ENCODE peak calls at places on chromosomes 16 and 17, in five cellular contexts. One of them, this sample, is unnamed.

GRCh38 chr16:57999971-58000705 is at the start of gene ZNF319:
- DNase-seq in GDM1: no peak
- DNase-seq in germinal center: no peak
- DNase-seq in choroid plexus epithelial cell: no peak
- DNase-seq in KG1: no peak
- DNase-seq in this sample: peak

GRCh38 chr17:47989700-47990099 is 18.8 kb downstream of the CDK5RAP3 start:
- DNase-seq in germinal center: no peak
- DNase-seq in GDM1: no peak
- DNase-seq in KG1: no peak
- DNase-seq in choroid plexus epithelial cell: no peak
- DNase-seq in this sample: no peak

GRCh38 chr17:65005858-65006257 is 50.7 kb downstream of the GNA13 start:
- DNase-seq in GDM1: no peak
- DNase-seq in KG1: no peak
- DNase-seq in choroid plexus epithelial cell: no peak
- DNase-seq in germinal center: no peak
- DNase-seq in this sample: no peak

GRCh38 chr16:53695070-53695469 is 8.6 kb downstream of the RPGRIP1L start:
- DNase-seq in choroid plexus epithelial cell: peak
- DNase-seq in KG1: no peak
- DNase-seq in GDM1: no peak
- DNase-seq in germinal center: no peak
- DNase-seq in this sample: no peak

GRCh38 chr17:64387145-64387473 is 3.6 kb downstream of the PECAM1 start:
- DNase-seq in GDM1: no peak
- DNase-seq in choroid plexus epithelial cell: no peak
- DNase-seq in germinal center: no peak
- DNase-seq in KG1: no peak
- DNase-seq in this sample: peak

GRCh38 chr17:32536736-32537646 is 50.2 kb downstream of the CDK5R1 start:
- DNase-seq in choroid plexus epithelial cell: peak
- DNase-seq in GDM1: no peak
- DNase-seq in germinal center: no peak
- DNase-seq in KG1: no peak
- DNase-seq in this sample: no peak

GRCh38 chr17:7352910-7353635 is 1.1 kb downstream of the KCTD11 start:
- DNase-seq in choroid plexus epithelial cell: no peak
- DNase-seq in GDM1: no peak
- DNase-seq in germinal center: no peak
- DNase-seq in KG1: no peak
- DNase-seq in this sample: no peak

GRCh38 chr17:28406478-28406824 is 439 bp upstream of the SLC46A1 start:
- DNase-seq in choroid plexus epithelial cell: peak
- DNase-seq in KG1: no peak
- DNase-seq in GDM1: no peak
- DNase-seq in germinal center: no peak
- DNase-seq in this sample: no peak

GRCh38 chr16:3266873-3267537 is 10.6 kb upstream of the MEFV start:
- DNase-seq in germinal center: peak
- DNase-seq in KG1: no peak
- DNase-seq in GDM1: no peak
- DNase-seq in choroid plexus epithelial cell: peak
- DNase-seq in this sample: no peak

GRCh38 chr16:85006639-85007038 is 4.7 kb downstream of the ZDHHC7 start:
- DNase-seq in KG1: no peak
- DNase-seq in germinal center: no peak
- DNase-seq in GDM1: no peak
- DNase-seq in choroid plexus epithelial cell: no peak
- DNase-seq in this sample: no peak

GRCh38 chr17:81254955-81255717 is 16.0 kb downstream of the NDUFAF8 start:
- DNase-seq in GDM1: no peak
- DNase-seq in choroid plexus epithelial cell: peak
- DNase-seq in germinal center: no peak
- DNase-seq in KG1: no peak
- DNase-seq in this sample: peak

GRCh38 chr16:5070431-5071186 is 1.0 kb upstream of the ALG1 start:
- DNase-seq in KG1: no peak
- DNase-seq in germinal center: no peak
- DNase-seq in choroid plexus epithelial cell: no peak
- DNase-seq in GDM1: no peak
- DNase-seq in this sample: peak

GRCh38 chr16:23952128-23953041 is 116.6 kb downstream of the PRKCB start:
- DNase-seq in KG1: peak
- DNase-seq in choroid plexus epithelial cell: peak
- DNase-seq in GDM1: peak
- DNase-seq in germinal center: no peak
- DNase-seq in this sample: no peak

GRCh38 chr16:85595299-85595661 is 17.8 kb upstream of the GSE1 start:
- DNase-seq in germinal center: no peak
- DNase-seq in choroid plexus epithelial cell: no peak
- DNase-seq in KG1: no peak
- DNase-seq in GDM1: peak
- DNase-seq in this sample: no peak

GRCh38 chr16:31253642-31254045 is 6.1 kb upstream of the ITGAM start:
- DNase-seq in germinal center: no peak
- DNase-seq in GDM1: peak
- DNase-seq in KG1: peak
- DNase-seq in choroid plexus epithelial cell: peak
- DNase-seq in this sample: peak

GRCh38 chr16:2385441-2385840 is 43.8 kb upstream of the CCNF start:
- DNase-seq in choroid plexus epithelial cell: no peak
- DNase-seq in GDM1: no peak
- DNase-seq in germinal center: no peak
- DNase-seq in KG1: no peak
- DNase-seq in this sample: no peak

GRCh38 chr16:58379736-58380135 is 12.5 kb upstream of the GINS3 start:
- DNase-seq in GDM1: no peak
- DNase-seq in KG1: no peak
- DNase-seq in choroid plexus epithelial cell: no peak
- DNase-seq in germinal center: no peak
- DNase-seq in this sample: no peak

GRCh38 chr17:78125976-78126894 is 2.3 kb downstream of the TMC6 start:
- DNase-seq in GDM1: no peak
- DNase-seq in germinal center: no peak
- DNase-seq in KG1: no peak
- DNase-seq in choroid plexus epithelial cell: no peak
- DNase-seq in this sample: peak

GRCh38 chr17:38584350-38584925 is 21.3 kb downstream of the SRCIN1 start:
- DNase-seq in KG1: no peak
- DNase-seq in choroid plexus epithelial cell: peak
- DNase-seq in germinal center: peak
- DNase-seq in GDM1: peak
- DNase-seq in this sample: peak

GRCh38 chr17:18280766-18281165 is 20.3 kb downstream of the MIEF2 start:
- DNase-seq in choroid plexus epithelial cell: peak
- DNase-seq in GDM1: no peak
- DNase-seq in germinal center: no peak
- DNase-seq in KG1: no peak
- DNase-seq in this sample: no peak

GRCh38 chr17:19335951-19336631 is 26.4 kb downstream of the B9D1 start:
- DNase-seq in GDM1: no peak
- DNase-seq in choroid plexus epithelial cell: no peak
- DNase-seq in germinal center: no peak
- DNase-seq in KG1: no peak
- DNase-seq in this sample: peak